ENCODE peak calls at places on chromosomes 16 and 17, in four cellular contexts. Z, E, J and F are unnamed samples.

GRCh38 chr17:3740611-3741073 is 16.9 kb downstream of the HASPIN start:
- DNase-seq in E (no peak), J (no peak), Z (no peak), F (no peak)

GRCh38 chr16:86756882-86757703 is 178.7 kb downstream of the FOXL1 start:
- DNase-seq in E (no peak), J (no peak), Z (no peak), F (no peak)

GRCh38 chr16:2818278-2818876 is 1.3 kb downstream of the PRSS21 start:
- DNase-seq in Z (no peak), E (no peak), J (no peak), F (no peak)

GRCh38 chr16:68275611-68276191 is 11.4 kb downstream of the SLC7A6 start:
- DNase-seq in J (no peak), Z (no peak), E (no peak), F (no peak)

GRCh38 chr16:65622161-65622560 is 500.3 kb upstream of the CDH11 start:
- DNase-seq in J (no peak), E (no peak), Z (no peak), F (no peak)

GRCh38 chr16:67296422-67296821 is 17.1 kb downstream of the PLEKHG4 start:
- DNase-seq in Z (no peak), E (peak; percentile 38), J (peak; percentile 45), F (no peak)

GRCh38 chr17:44672479-44673093 is 16.3 kb downstream of the MEIOC start:
- DNase-seq in J (peak; percentile 58), E (peak; percentile 31), Z (no peak), F (no peak)

GRCh38 chr17:81925860-81926450 is 1.6 kb downstream of the MAFG start:
- DNase-seq in E (no peak), J (no peak), Z (no peak), F (no peak)

GRCh38 chr17:79075433-79075805 is 795 bp downstream of the ENGASE start:
- DNase-seq in E (no peak), Z (no peak), J (no peak), F (no peak)

GRCh38 chr17:17356149-17356930 is 53.2 kb downstream of the NT5M start:
- DNase-seq in J (peak; percentile 93), E (peak; percentile 74), Z (peak; percentile 63), F (peak; percentile 78)